ENCODE peak calls at places on chromosomes 1 and 21, in ten cellular contexts. C is HL-60; M is body of pancreas; L is AG04450; T is cardiac muscle cell; W is mesenchymal stem cell; B is CD8-positive, alpha-beta memory T cell; P is brain microvascular endothelial cell; H is MM.1S; D is tibial artery. E is an unnamed sample.
A peak's percentile ranks its signal among the peaks of the same experiment; 100 is the strongest.

GRCh38 chr1:231234506-231234905 is 6.5 kb upstream of the GNPAT start:
- DNase-seq in T (no peak), C (no peak), D (no peak), L (no peak), M (no peak), H (no peak), P (no peak), W (no peak), B (no peak), E (no peak)

GRCh38 chr1:54464031-54464476 is 57.9 kb upstream of the SSBP3 start:
- DNase-seq in D (no peak), L (no peak), C (no peak), P (no peak), M (no peak), H (no peak), T (no peak), W (no peak), B (no peak), E (no peak)

GRCh38 chr1:112957133-112957812 is 1.3 kb upstream of the SLC16A1 start:
- DNase-seq in D (peak; percentile 36), C (no peak), H (peak; percentile 74), W (peak; percentile 96), B (peak; percentile 54), P (peak; percentile 88), L (peak; percentile 69), M (no peak), T (peak; percentile 62), E (peak; percentile 89)

GRCh38 chr1:107820797-107821196 is 144.2 kb downstream of the VAV3 start:
- DNase-seq in T (no peak), P (peak; percentile 4), W (peak; percentile 1), M (no peak), B (no peak), L (no peak), D (no peak), H (no peak), C (no peak), E (no peak)

GRCh38 chr1:54001620-54002019 is 16.4 kb downstream of the LDLRAD1 start:
- DNase-seq in B (no peak), H (no peak), C (no peak), W (no peak), M (no peak), P (no peak), T (no peak), L (no peak), D (no peak), E (no peak)

GRCh38 chr1:109383850-109384249 is 13.9 kb downstream of the SORT1 start:
- DNase-seq in B (no peak), W (no peak), D (no peak), H (no peak), T (no peak), L (no peak), C (no peak), P (no peak), M (no peak), E (no peak)

GRCh38 chr1:112332751-112333150 is 63.3 kb upstream of the CTTNBP2NL start:
- DNase-seq in M (no peak), T (no peak), H (no peak), C (no peak), L (no peak), P (no peak), D (no peak), B (no peak), W (no peak), E (no peak)

GRCh38 chr1:234962340-234962989 is 166.2 kb downstream of the TOMM20 start:
- DNase-seq in T (no peak), L (peak; percentile 98), D (peak; percentile 60), H (peak; percentile 93), B (no peak), C (peak; percentile 72), P (peak; percentile 99), W (peak; percentile 99), M (peak; percentile 40), E (peak; percentile 73)

GRCh38 chr1:103170608-103171007 is 62.3 kb upstream of the COL11A1 start:
- DNase-seq in M (no peak), T (no peak), L (no peak), W (no peak), D (no peak), C (peak; percentile 62), P (no peak), H (no peak), B (no peak), E (no peak)

GRCh38 chr1:55035904-55036303 is 3.4 kb upstream of the PCSK9 start:
- DNase-seq in M (no peak), P (no peak), T (no peak), C (peak; percentile 20), L (no peak), H (no peak), W (no peak), B (no peak), D (no peak), E (no peak)

GRCh38 chr1:218516526-218516925 is 171.4 kb downstream of the TGFB2 start:
- DNase-seq in C (no peak), L (no peak), B (no peak), W (no peak), H (no peak), M (no peak), T (peak; percentile 72), D (no peak), P (no peak), E (no peak)

GRCh38 chr1:15332952-15333715 is 76.6 kb upstream of the EFHD2 start:
- DNase-seq in H (no peak), P (no peak), B (no peak), M (no peak), W (no peak), L (no peak), C (no peak), D (no peak), T (no peak), E (no peak)

GRCh38 chr1:233673947-233674431 is 60.1 kb downstream of the KCNK1 start:
- DNase-seq in D (no peak), T (no peak), M (no peak), L (no peak), H (no peak), W (no peak), C (no peak), B (no peak), P (no peak), E (no peak)

GRCh38 chr1:161192476-161193465 is 6.1 kb downstream of the ADAMTS4 start:
- DNase-seq in T (peak; percentile 81), H (peak; percentile 89), B (peak; percentile 69), W (peak; percentile 77), M (peak; percentile 67), C (peak; percentile 61), L (peak; percentile 37), P (peak; percentile 63), D (peak; percentile 66), E (peak; percentile 86)

GRCh38 chr1:28370220-28371010 is 875 bp downstream of the PHACTR4 start:
- DNase-seq in H (peak; percentile 56), P (peak; percentile 48), M (no peak), L (no peak), W (peak; percentile 67), T (peak; percentile 28), D (no peak), C (no peak), B (no peak), E (peak; percentile 77)

GRCh38 chr21:25689226-25689625 is 45.5 kb downstream of the ATP5PF start:
- DNase-seq in B (no peak), M (no peak), D (no peak), L (no peak), C (no peak), W (no peak), T (no peak), H (no peak), P (peak; percentile 4), E (no peak)

GRCh38 chr1:220785166-220786056 is 1.3 kb upstream of the MTARC1 start:
- DNase-seq in T (no peak), B (no peak), L (no peak), P (no peak), M (no peak), C (no peak), D (no peak), W (no peak), H (no peak), E (no peak)
- H3K27ac ChIP-seq in T (peak overlapping the region; percentile 66), B (no peak overlapping the region), L (no peak overlapping the region), P (no peak overlapping the region), M (peak overlapping the region; percentile 86), C (no peak overlapping the region), D (peak overlapping the region; percentile 86), W (no peak overlapping the region), H (no peak overlapping the region), E (no peak overlapping the region)

DNA sequence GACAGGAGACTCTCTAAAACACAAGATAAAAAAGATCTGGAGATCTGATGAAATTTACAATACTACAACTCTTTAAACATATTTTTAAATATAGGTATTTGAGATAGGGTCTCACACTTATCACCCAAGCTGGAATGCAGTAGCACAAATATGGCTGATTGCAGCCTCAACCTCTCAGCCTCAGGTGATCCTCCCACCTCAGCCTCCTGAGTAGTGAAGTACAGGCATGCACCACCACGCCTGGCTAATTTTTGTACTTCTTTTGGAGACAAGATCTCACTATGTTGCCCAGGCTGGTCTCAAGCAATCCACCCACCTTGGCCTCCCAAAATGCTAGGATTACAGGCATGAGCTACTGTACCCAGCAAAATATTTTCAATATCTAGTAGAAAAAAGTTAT is 170.0 kb upstream of the NR5A2 start:
- DNase-seq in L (no peak), P (no peak), W (no peak), H (no peak), C (no peak), M (no peak), D (no peak), T (no peak), B (no peak), E (no peak)
- H3K27ac ChIP-seq in L (no peak overlapping the region), P (peak overlapping the region; percentile 72), W (no peak overlapping the region), H (no peak overlapping the region), C (peak overlapping the region; percentile 49), M (no peak overlapping the region), D (no peak overlapping the region), T (no peak overlapping the region), B (no peak overlapping the region), E (no peak overlapping the region)

DNA sequence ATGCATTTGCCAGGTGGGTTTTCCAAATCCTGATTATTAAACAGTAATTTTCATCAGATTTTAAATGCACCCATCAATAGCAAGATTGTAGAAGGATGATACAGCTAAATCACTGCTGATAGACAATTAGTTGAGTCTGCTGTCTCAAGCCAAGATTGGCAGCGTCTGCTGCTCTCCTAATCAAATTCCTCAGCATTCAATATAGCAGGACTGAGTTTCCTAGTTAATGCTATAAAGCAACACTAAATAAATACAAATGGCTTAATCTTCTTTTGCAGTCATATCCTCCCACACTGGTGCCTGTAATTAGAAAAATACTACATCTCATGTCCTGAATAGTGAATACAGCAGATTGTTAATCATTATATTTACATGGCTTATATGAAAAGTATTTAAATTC is 1028.8 kb downstream of the ADGRL2 start:
- DNase-seq in M (no peak), L (no peak), D (no peak), T (no peak), C (no peak), H (no peak), W (no peak), P (no peak), B (no peak), E (no peak)
- H3K27ac ChIP-seq in M (no peak overlapping the region), L (no peak overlapping the region), D (no peak overlapping the region), T (no peak overlapping the region), C (no peak overlapping the region), H (no peak overlapping the region), W (no peak overlapping the region), P (no peak overlapping the region), B (no peak overlapping the region), E (no peak overlapping the region)

DNA sequence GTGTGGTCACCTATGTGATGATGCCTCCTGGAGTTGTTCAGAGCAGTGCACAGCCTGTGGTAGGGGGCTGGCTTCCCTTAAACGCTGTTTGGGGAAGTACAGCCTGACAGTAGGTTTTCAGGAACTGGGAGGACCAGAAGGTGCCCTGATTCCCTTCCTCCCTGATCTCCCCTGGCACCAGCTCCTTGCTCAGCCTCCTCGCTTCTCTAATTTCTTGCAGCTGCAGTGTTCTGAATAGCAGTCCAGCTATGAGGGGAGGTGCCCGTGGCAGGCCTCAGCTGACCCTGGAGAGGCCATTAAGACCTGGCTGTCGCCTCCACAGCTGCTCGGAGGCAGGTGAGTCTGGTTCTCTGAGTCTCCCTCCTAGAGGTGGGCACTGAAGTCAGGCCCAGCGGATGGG is 52.1 kb upstream of the RPL11 start:
- DNase-seq in H (no peak), P (no peak), D (no peak), T (no peak), M (no peak), L (no peak), W (no peak), B (no peak), C (no peak), E (peak; percentile 55)
- H3K27ac ChIP-seq in H (no peak overlapping the region), P (no peak overlapping the region), D (no peak overlapping the region), T (peak overlapping the region; percentile 90), M (no peak overlapping the region), L (no peak overlapping the region), W (no peak overlapping the region), B (no peak overlapping the region), C (no peak overlapping the region), E (peak overlapping the region; percentile 76)

E was measured in OCI-LY7.